ENCODE peak calls at places on chromosomes 12 and 14, in six cellular contexts. P is prostate gland, S is tibial nerve, Q is lower leg skin, C is stomach, F is heart left ventricle. Z is an unnamed sample.

GRCh38 chr14:78566017-78566858 is 396.1 kb downstream of the NRXN3 start:
- DNase-seq in Q (peak), C (peak), F (peak), S (peak), P (peak), Z (peak)

GRCh38 chr14:35406811-35407630 is 2.5 kb upstream of the NFKBIA start:
- DNase-seq in P (peak), S (no peak), C (no peak), Q (no peak), F (no peak), Z (peak)

GRCh38 chr14:61561144-61561543 is 134.2 kb upstream of the HIF1A start:
- DNase-seq in P (no peak), C (no peak), Q (no peak), S (no peak), F (no peak), Z (no peak)

GRCh38 chr12:128982134-128982533 is 128.9 kb downstream of the GLT1D1 start:
- DNase-seq in C (no peak), S (no peak), Q (no peak), P (no peak), F (no peak), Z (no peak)

GRCh38 chr14:33755358-33755757 is 195.5 kb downstream of the EGLN3 start:
- DNase-seq in P (no peak), F (no peak), C (no peak), S (no peak), Q (no peak), Z (no peak)

GRCh38 chr12:106137456-106138278 is 1.1 kb downstream of the NUAK1 start:
- DNase-seq in P (no peak), S (no peak), Q (no peak), C (no peak), F (no peak), Z (no peak)

GRCh38 chr14:95180966-95181733 is 23.8 kb upstream of the DICER1 start:
- DNase-seq in Q (no peak), S (no peak), P (no peak), F (no peak), C (no peak), Z (no peak)

GRCh38 chr14:59248170-59248569 is 59.7 kb downstream of the DAAM1 start:
- DNase-seq in C (no peak), Q (no peak), P (no peak), F (no peak), S (no peak), Z (no peak)

GRCh38 chr14:29926228-29926627 is 1.4 kb downstream of the PRKD1 start:
- DNase-seq in C (no peak), P (peak), S (no peak), Q (no peak), F (no peak), Z (no peak)

GRCh38 chr12:53844989-53845836 is 93.4 kb upstream of the HOXC13 start:
- DNase-seq in Q (no peak), P (peak), S (no peak), C (no peak), F (no peak), Z (peak)

GRCh38 chr12:6896846-6897435 is 7.7 kb upstream of the LRRC23 start:
- DNase-seq in F (no peak), P (no peak), S (no peak), Q (no peak), C (no peak), Z (no peak)

GRCh38 chr14:103105580-103106168 is 11.1 kb downstream of the EXOC3L4 start:
- DNase-seq in S (no peak), C (no peak), Q (no peak), P (no peak), F (no peak), Z (no peak)

GRCh38 chr12:41794341-41794740 is 350.3 kb downstream of the GXYLT1 start:
- DNase-seq in P (no peak), F (no peak), Q (no peak), S (no peak), C (no peak), Z (no peak)

GRCh38 chr12:46354111-46354798 is 18.3 kb downstream of the SLC38A2 start:
- DNase-seq in P (no peak), F (no peak), C (no peak), S (no peak), Q (no peak), Z (no peak)

GRCh38 chr12:3795096-3795799 is 42.3 kb upstream of the CRACR2A start:
- DNase-seq in C (no peak), Q (no peak), P (no peak), F (no peak), S (no peak), Z (no peak)

GRCh38 chr12:111211910-111212757 is 156.8 kb downstream of the PHETA1 start:
- DNase-seq in S (no peak), F (no peak), C (no peak), P (no peak), Q (no peak), Z (no peak)

GRCh38 chr12:10613334-10614055 is at the start of gene MAGOHB:
- DNase-seq in C (peak), S (peak), Q (peak), P (peak), F (peak), Z (peak)

GRCh38 chr12:30968211-30968610 is 41.7 kb downstream of the TSPAN11 start:
- DNase-seq in F (peak), Q (no peak), P (no peak), C (no peak), S (no peak), Z (no peak)

GRCh38 chr14:44829021-44829420 is 132.7 kb downstream of the KLHL28 start:
- DNase-seq in S (no peak), P (no peak), F (no peak), Q (no peak), C (no peak), Z (no peak)

GRCh38 chr12:45170456-45171042 is 45.3 kb upstream of the ANO6 start:
- DNase-seq in P (peak), C (peak), Q (peak), F (peak), S (peak), Z (peak)

GRCh38 chr12:130496516-130497120 is 158.9 kb downstream of the PIWIL1 start:
- DNase-seq in C (no peak), F (no peak), S (no peak), Q (no peak), P (no peak), Z (no peak)

GRCh38 chr12:120822832-120823503 is 81.2 kb downstream of the SPPL3 start:
- DNase-seq in C (no peak), Q (no peak), P (no peak), F (no peak), S (no peak), Z (no peak)

GRCh38 chr14:65972891-65973290 is 513.3 kb upstream of the CCDC196 start:
- DNase-seq in P (no peak), C (no peak), S (no peak), Q (no peak), F (no peak), Z (no peak)

GRCh38 chr14:74221741-74222140 is 17.5 kb upstream of the VSX2 start:
- DNase-seq in C (no peak), F (no peak), Q (no peak), P (no peak), S (no peak), Z (no peak)

GRCh38 chr14:70555890-70556289 is 21.1 kb upstream of the ADAM20 start:
- DNase-seq in S (no peak), F (peak), P (no peak), C (no peak), Q (no peak), Z (no peak)

GRCh38 chr12:51434305-51434704 is 9.7 kb downstream of the SLC4A8 start:
- DNase-seq in S (no peak), C (no peak), P (no peak), F (no peak), Q (no peak), Z (no peak)

DNA sequence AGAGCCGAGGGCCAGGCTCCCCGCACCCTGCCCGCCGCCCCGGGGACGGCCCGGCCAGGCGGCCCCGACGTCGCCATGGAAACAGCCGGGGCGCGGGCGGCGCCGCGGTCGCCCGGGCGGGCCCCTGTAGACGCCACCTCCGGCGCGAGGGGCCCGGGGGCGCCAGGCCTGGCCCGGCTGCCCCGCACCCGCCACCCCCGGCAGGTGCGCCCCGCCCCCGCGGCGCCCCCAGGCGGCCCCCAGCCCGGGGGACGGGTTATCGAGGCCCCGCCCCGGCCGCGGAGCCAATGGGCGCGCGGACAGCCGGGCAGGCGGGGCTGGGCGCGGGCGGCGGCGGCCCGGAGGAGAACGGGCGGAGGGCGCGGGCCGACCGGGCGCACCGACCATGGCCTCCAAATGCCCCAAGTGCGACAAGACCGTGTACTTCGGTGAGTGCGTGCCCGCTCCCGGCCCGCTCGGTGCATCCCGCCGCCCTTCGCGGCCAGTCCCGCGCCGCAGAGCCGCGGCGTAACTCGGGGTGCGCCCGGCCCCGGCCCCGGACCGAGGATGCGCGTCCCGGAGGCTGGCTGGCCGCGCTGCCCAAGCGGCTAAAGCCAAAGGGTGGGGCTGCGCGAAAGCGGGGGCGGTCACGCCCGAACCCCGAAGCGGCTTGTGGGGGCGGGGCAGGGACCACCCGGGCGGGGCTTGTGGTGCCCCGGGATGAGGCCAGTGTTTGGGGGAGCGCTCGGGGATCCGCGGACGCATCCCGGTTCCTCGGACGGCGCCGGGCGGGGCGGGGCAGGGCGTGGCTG is at the start of gene CRIP2:
- DNase-seq in C (no peak), F (no peak), Q (no peak), S (no peak), P (no peak), Z (peak)
- TF ChIP-seq POLR2A in C (no peak), F (peak), Q (no peak), S (no peak), P (peak), Z (peak)

DNA sequence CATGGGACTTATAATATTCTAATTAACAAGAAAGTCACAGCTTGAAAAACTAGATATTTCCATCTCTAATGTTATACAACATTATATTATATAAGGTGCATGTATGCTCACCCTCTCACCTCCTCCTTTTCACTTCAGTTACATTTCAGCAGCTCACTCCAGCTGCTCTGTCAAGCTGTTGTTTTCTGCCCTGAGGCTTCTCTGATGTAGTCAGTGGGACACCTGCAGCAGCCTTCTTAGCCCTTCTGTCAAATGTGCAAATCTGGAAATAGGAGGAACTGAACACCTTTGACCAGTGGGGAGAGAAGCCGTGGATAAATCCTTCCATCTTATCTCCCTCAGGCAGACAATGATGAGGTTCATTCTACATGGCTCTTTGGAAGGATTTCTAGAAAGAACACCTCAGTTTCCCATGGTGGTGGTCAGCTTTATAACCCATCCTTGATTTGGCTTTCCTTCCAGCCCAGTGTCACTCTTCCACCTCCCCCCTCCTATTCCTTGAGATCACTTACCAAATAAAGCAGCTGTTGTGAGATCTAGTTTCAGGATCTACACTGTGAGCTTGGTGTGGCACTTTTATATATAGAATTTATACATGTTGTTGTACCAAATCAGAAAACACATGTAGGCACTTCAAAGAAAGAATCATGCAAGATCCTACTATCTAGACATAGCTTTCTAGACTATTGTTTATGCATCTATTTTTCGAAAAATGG is 79.6 kb upstream of the STK38L start:
- DNase-seq in C (no peak), F (no peak), S (no peak), Q (no peak), P (no peak), Z (no peak)
- TF ChIP-seq POLR2A in C (no peak), F (no peak), S (no peak), Q (no peak), P (no peak), Z (no peak)

GRCh38 chr12:57767876-57768275 is 998 bp upstream of the CYP27B1 start:
- DNase-seq in P (no peak), S (no peak), F (no peak), C (no peak), Q (no peak), Z (no peak)

GRCh38 chr12:57767317-57767716 is 439 bp upstream of the CYP27B1 start:
- DNase-seq in P (no peak), S (no peak), C (no peak), F (no peak), Q (no peak), Z (no peak)

GRCh38 chr12:57765698-57766463 is 997 bp downstream of the CYP27B1 start:
- DNase-seq in S (no peak), F (no peak), Q (no peak), P (no peak), C (no peak), Z (no peak)

GRCh38 chr12:57765003-57765697 is 1.7 kb downstream of the CYP27B1 start:
- DNase-seq in Q (peak), P (no peak), S (no peak), F (peak), C (peak), Z (no peak)

GRCh38 chr12:57766464-57767311 is at the start of gene CYP27B1:
- DNase-seq in S (no peak), Q (no peak), C (no peak), F (no peak), P (no peak), Z (no peak)
- TF ChIP-seq POLR2A in S (no peak), Q (no peak), C (no peak), F (no peak), P (no peak), Z (no peak)

GRCh38 chr12:96399919-96400630 is at the start of gene CDK17:
- DNase-seq in Q (peak), S (peak), F (peak), P (peak), C (peak), Z (peak)
- TF ChIP-seq POLR2A in Q (no peak), S (peak), F (no peak), P (peak), C (no peak), Z (peak)